ENCODE peak calls at places on chromosome 9, in seven cellular contexts. O, G, X, D, I, Y and F are unnamed samples.

GRCh38 chr9:78023003-78023741 is 8.4 kb downstream of the GNAQ start:
- DNase-seq in O (no peak), G (peak), X (peak), D (no peak), I (no peak), Y (peak), F (no peak)

GRCh38 chr9:136021891-136022681 is 60.9 kb upstream of the UBAC1 start:
- DNase-seq in O (no peak), G (no peak), X (no peak), D (no peak), I (peak), Y (no peak), F (peak)

GRCh38 chr9:117343416-117343815 is 71.4 kb downstream of the ASTN2 start:
- DNase-seq in O (no peak), G (no peak), X (peak), D (no peak), I (no peak), Y (peak), F (no peak)

GRCh38 chr9:6538666-6539071 is 106.9 kb downstream of the GLDC start:
- DNase-seq in O (no peak), G (peak), X (peak), D (peak), I (no peak), Y (no peak), F (no peak)

GRCh38 chr9:106075991-106076390 is 381.6 kb downstream of the TMEM38B start:
- DNase-seq in O (no peak), G (peak), X (peak), D (no peak), I (no peak), Y (no peak), F (no peak)

GRCh38 chr9:129885018-129885669 is 49.9 kb downstream of the USP20 start:
- DNase-seq in O (no peak), G (no peak), X (no peak), D (no peak), I (peak), Y (peak), F (peak)

GRCh38 chr9:110179734-110180133 is 28.2 kb downstream of the C9orf152 start:
- DNase-seq in O (no peak), G (peak), X (peak), D (no peak), I (no peak), Y (no peak), F (no peak)

GRCh38 chr9:90969021-90969675 is 167.5 kb downstream of the SYK start:
- DNase-seq in O (no peak), G (no peak), X (no peak), D (no peak), I (no peak), Y (no peak), F (no peak)

GRCh38 chr9:113993838-113994540 is 84.1 kb downstream of the AMBP start:
- DNase-seq in O (no peak), G (peak), X (no peak), D (no peak), I (no peak), Y (no peak), F (no peak)

GRCh38 chr9:115590016-115590415 is 472.1 kb upstream of the TNC start:
- DNase-seq in O (no peak), G (peak), X (peak), D (no peak), I (no peak), Y (no peak), F (no peak)

GRCh38 chr9:38226491-38226951 is 157.5 kb upstream of the SHB start:
- DNase-seq in O (no peak), G (peak), X (no peak), D (peak), I (no peak), Y (peak), F (peak)

GRCh38 chr9:35658894-35659220 is 765 bp downstream of the CCDC107 start:
- DNase-seq in O (no peak), G (peak), X (peak), D (peak), I (no peak), Y (peak), F (no peak)

GRCh38 chr9:114084282-114085073 is 6.4 kb upstream of the AMBP start:
- DNase-seq in O (no peak), G (no peak), X (no peak), D (no peak), I (no peak), Y (no peak), F (no peak)

GRCh38 chr9:125932012-125932411 is 184.8 kb downstream of the PBX3 start:
- DNase-seq in O (no peak), G (peak), X (peak), D (peak), I (no peak), Y (peak), F (no peak)

GRCh38 chr9:34079181-34079580 is 30.5 kb upstream of the UBAP2 start:
- DNase-seq in O (no peak), G (peak), X (peak), D (peak), I (no peak), Y (peak), F (no peak)

GRCh38 chr9:113564804-113565237 is 101.3 kb downstream of the RGS3 start:
- DNase-seq in O (no peak), G (peak), X (peak), D (peak), I (peak), Y (no peak), F (peak)

GRCh38 chr9:95351051-95351450 is 33.5 kb upstream of the FANCC start:
- DNase-seq in O (no peak), G (no peak), X (no peak), D (no peak), I (peak), Y (no peak), F (no peak)

GRCh38 chr9:94554439-94555331 is at the start of gene PCAT7:
- DNase-seq in O (peak), G (no peak), X (peak), D (peak), I (peak), Y (peak), F (peak)

GRCh38 chr9:13823021-13823420 is 490.9 kb downstream of the NFIB start:
- DNase-seq in O (no peak), G (peak), X (no peak), D (no peak), I (no peak), Y (no peak), F (no peak)

GRCh38 chr9:4066682-4067081 is 233.2 kb downstream of the GLIS3 start:
- DNase-seq in O (no peak), G (no peak), X (no peak), D (no peak), I (no peak), Y (no peak), F (no peak)

DNA sequence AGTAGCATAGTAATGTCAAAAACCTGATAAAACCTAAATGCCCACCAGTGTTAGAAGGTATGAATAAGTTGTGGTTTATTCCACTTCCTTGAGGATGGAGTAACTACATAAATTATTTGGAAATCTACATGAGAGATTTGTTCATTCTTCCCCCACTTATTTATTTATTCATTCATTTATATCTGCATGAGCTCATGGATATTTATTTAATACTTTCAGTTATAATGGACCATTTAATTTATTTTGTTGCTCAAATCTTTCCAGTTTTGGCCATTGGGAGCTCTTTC is 223.8 kb upstream of the S1PR3 start:
- DNase-seq in O (no peak), G (peak), X (no peak), D (no peak), I (no peak), Y (no peak), F (no peak)
- H3K18ac ChIP-seq in O (no peak), G (peak), X (no peak), D (no peak), I (no peak), Y (no peak), F (no peak)

GRCh38 chr9:86816366-86816765 is 130.9 kb downstream of the GAS1 start:
- DNase-seq in O (no peak), G (no peak), X (no peak), D (no peak), I (no peak), Y (no peak), F (no peak)
- H3K18ac ChIP-seq in O (no peak), G (no peak), X (no peak), D (no peak), I (no peak), Y (no peak), F (no peak)

DNA sequence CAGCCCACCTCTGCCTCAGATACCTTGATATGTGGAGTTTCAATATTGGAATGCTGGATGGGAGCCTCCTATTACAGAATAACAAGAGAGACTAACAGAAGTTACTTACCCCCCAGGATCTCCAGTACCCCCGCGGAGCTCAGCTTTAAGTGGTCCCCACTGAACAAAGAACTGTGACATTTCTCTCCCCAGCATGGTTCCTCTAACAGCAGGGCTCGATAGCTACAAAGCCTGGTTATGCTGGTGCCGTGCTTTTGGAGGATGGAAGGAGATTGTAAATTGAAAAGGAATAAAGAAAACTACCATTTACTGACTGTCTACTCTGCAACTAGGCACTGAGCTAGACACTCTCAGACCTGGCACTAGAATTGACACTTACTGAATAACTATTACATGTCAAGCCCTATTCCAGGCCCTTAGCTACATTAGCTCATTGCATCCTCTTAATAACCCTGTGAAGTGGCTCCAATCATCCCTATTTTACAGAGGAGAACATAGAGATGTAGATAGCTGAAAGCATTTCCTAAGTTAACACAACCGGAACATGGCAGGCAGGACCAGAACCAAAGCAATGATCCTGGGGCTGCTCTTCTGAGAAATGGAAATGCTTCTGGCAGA is 145.3 kb downstream of the TTLL11 start:
- DNase-seq in O (no peak), G (no peak), X (no peak), D (no peak), I (no peak), Y (no peak), F (no peak)
- H3K18ac ChIP-seq in O (no peak), G (no peak), X (no peak), D (no peak), I (no peak), Y (no peak), F (no peak)

GRCh38 chr9:72165821-72166547 is 16.7 kb downstream of the GDA start:
- DNase-seq in O (no peak), G (no peak), X (no peak), D (no peak), I (no peak), Y (peak), F (no peak)
- H3K18ac ChIP-seq in O (no peak), G (no peak), X (no peak), D (no peak), I (no peak), Y (no peak), F (no peak)

GRCh38 chr9:26296910-26297309 is 595.7 kb downstream of the CAAP1 start:
- DNase-seq in O (no peak), G (no peak), X (peak), D (no peak), I (no peak), Y (no peak), F (no peak)

GRCh38 chr9:26301659-26302058 is 590.9 kb downstream of the CAAP1 start:
- DNase-seq in O (no peak), G (no peak), X (no peak), D (no peak), I (no peak), Y (no peak), F (no peak)

DNA sequence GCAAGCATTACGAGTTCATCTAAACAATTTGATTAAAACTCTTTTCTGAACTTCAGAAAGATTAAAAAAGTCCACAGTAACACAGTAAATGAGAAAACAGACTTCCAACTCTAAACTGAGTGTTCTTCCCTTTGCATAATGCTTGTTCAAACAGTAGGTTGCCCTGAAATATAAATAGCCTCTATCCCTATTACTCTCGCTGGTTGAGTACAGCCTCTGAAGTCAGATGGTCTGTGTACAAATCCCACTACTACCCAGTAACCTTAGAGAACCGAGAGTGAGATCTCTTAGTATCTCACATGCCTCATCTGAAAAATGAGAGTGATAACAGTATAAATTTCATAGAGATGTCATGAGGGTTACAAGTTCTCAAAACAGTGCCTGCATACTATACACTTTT is 591.6 kb downstream of the CAAP1 start:
- DNase-seq in O (no peak), G (no peak), X (no peak), D (no peak), I (no peak), Y (no peak), F (no peak)
- H3K18ac ChIP-seq in O (no peak), G (no peak), X (no peak), D (no peak), I (no peak), Y (no peak), F (no peak)